ENCODE peak calls at places on chromosomes 2 and 18, in four cellular contexts. O is cardiac fibroblast; X is activated T-helper 2 cell treated with anti-CD3 and anti-CD28 coated beads, Interferon-gamma antibody, Interleukin-2, Interleukin-4, amounts not matched to agents 10 μg/mL and 5 μg/mL and 100 μg/mL, durations not matched to agents 14 hours and 24 hours and 36 hours; E is NCI-H1694. I is an unnamed sample.

GRCh38 chr2:70927641-70928040 is 8.1 kb upstream of the ATP6V1B1 start:
- DNase-seq in E (no peak), X (no peak), O (no peak), I (no peak)

GRCh38 chr2:168995744-168996143 is 35.4 kb downstream of the ABCB11 start:
- DNase-seq in O (no peak), E (no peak), X (no peak), I (no peak)

GRCh38 chr18:76494181-76494540 is 881 bp downstream of the ZNF516 start:
- DNase-seq in E (no peak), X (no peak), O (peak), I (peak)

GRCh38 chr18:44969214-44969842 is 288.6 kb downstream of the SETBP1 start:
- DNase-seq in E (no peak), O (peak), X (no peak), I (peak)

GRCh38 chr2:174180165-174180724 is 68.1 kb downstream of the OLA1 start:
- DNase-seq in E (no peak), O (peak), X (no peak), I (peak)

GRCh38 chr18:24063121-24063731 is 48.7 kb downstream of the TTC39C start:
- DNase-seq in O (peak), X (no peak), E (no peak), I (no peak)

GRCh38 chr2:102514061-102514785 is 41.2 kb downstream of the SLC9A4 start:
- DNase-seq in X (no peak), O (peak), E (no peak), I (peak)

GRCh38 chr2:56077352-56077915 is 106.4 kb upstream of the CCDC85A start:
- DNase-seq in E (peak), O (peak), X (no peak), I (peak)

GRCh38 chr18:55900380-55900779 is 312.4 kb upstream of the TCF4 start:
- DNase-seq in X (no peak), O (peak), E (no peak), I (no peak)

GRCh38 chr2:28624798-28625701 is 126.6 kb upstream of the PPP1CB start:
- DNase-seq in E (no peak), O (peak), X (peak), I (peak)

GRCh38 chr2:158179660-158180059 is 78.0 kb downstream of the UPP2 start:
- DNase-seq in E (peak), X (no peak), O (peak), I (peak)

GRCh38 chr2:129777757-129778607 is 201.5 kb upstream of the RAB6C start:
- DNase-seq in X (no peak), O (no peak), E (no peak), I (no peak)

GRCh38 chr2:238596571-238597551 is 170.1 kb downstream of the ASB1 start:
- DNase-seq in X (no peak), O (peak), E (no peak), I (no peak)

GRCh38 chr2:5740853-5741252 is 48.7 kb downstream of the SOX11 start:
- DNase-seq in O (no peak), X (no peak), E (no peak), I (no peak)

GRCh38 chr2:174931724-174932123 is 73.5 kb downstream of the CHN1 start:
- DNase-seq in O (peak), E (no peak), X (no peak), I (peak)

GRCh38 chr18:76425299-76426101 is 69.5 kb downstream of the ZNF516 start:
- DNase-seq in X (no peak), E (no peak), O (no peak), I (peak)

GRCh38 chr2:121489944-121490585 is 40.6 kb upstream of the RNU4ATAC start:
- DNase-seq in X (no peak), O (no peak), E (no peak), I (peak)

GRCh38 chr2:26782876-26783704 is 2.8 kb upstream of the CENPA start:
- DNase-seq in E (no peak), X (no peak), O (no peak), I (no peak)

GRCh38 chr2:74573747-74574562 is 19.4 kb downstream of the DOK1 start:
- DNase-seq in E (no peak), X (peak), O (peak), I (no peak)

GRCh38 chr18:31610841-31611240 is 19.2 kb downstream of the TTR start:
- DNase-seq in X (no peak), O (peak), E (no peak), I (peak)

GRCh38 chr2:19214682-19215391 is 143.6 kb downstream of the OSR1 start:
- DNase-seq in O (no peak), E (no peak), X (no peak), I (no peak)

GRCh38 chr2:95004702-95005101 is 20.8 kb upstream of the MAL start:
- DNase-seq in E (no peak), O (no peak), X (no peak), I (no peak)

GRCh38 chr18:36849288-36850011 is 20.5 kb downstream of the KIAA1328 start:
- DNase-seq in E (no peak), X (no peak), O (peak), I (no peak)

GRCh38 chr2:68404901-68405799 is 40.1 kb downstream of the PLEK start:
- DNase-seq in X (no peak), O (no peak), E (no peak), I (no peak)

GRCh38 chr2:173990970-173991819 is 26.0 kb upstream of the SP3 start:
- DNase-seq in O (peak), E (peak), X (no peak), I (no peak)

GRCh38 chr2:25690058-25690457 is 16.7 kb upstream of the DTNB start:
- DNase-seq in X (no peak), E (no peak), O (peak), I (no peak)

GRCh38 chr2:208250401-208250800 is 4.5 kb downstream of the IDH1 start:
- DNase-seq in X (no peak), O (peak), E (no peak), I (no peak)

GRCh38 chr2:203177361-203177760 is 61.5 kb upstream of the CYP20A1 start:
- DNase-seq in O (no peak), X (no peak), E (no peak), I (no peak)

GRCh38 chr2:180495606-180496005 is 484.8 kb upstream of the UBE2E3 start:
- DNase-seq in X (no peak), O (peak), E (no peak), I (no peak)

GRCh38 chr2:217370391-217370790 is 510.5 kb upstream of the TNP1 start:
- DNase-seq in E (no peak), O (peak), X (no peak), I (no peak)

GRCh38 chr2:120607506-120607905 is 128.2 kb upstream of the GLI2 start:
- DNase-seq in X (no peak), E (no peak), O (no peak), I (no peak)

GRCh38 chr2:18664421-18664820 is 75.1 kb upstream of the NT5C1B start:
- DNase-seq in X (no peak), E (no peak), O (no peak), I (no peak)